ENCODE peak calls at places on chromosomes 6 and 20, in eight cellular contexts. K is astrocyte, F is Peyer's patch, X is AG04450, E is psoas muscle, L is uterus, U is body of pancreas, C is SJSA1. P is an unnamed sample.

GRCh38 chr6:125759184-125759902 is 9.9 kb downstream of the HEY2 start:
- DNase-seq in K (no peak), F (no peak), X (no peak), E (no peak), L (no peak), U (no peak), C (no peak), P (no peak)

GRCh38 chr6:32190054-32190945 is at the start of gene PBX2:
- DNase-seq in K (peak; percentile 84), F (peak; percentile 90), X (peak; percentile 60), E (peak; percentile 95), L (peak; percentile 97), U (peak; percentile 88), C (peak; percentile 81), P (peak; percentile 76)

GRCh38 chr6:125859691-125860210 is 69.0 kb downstream of the NCOA7 start:
- DNase-seq in K (no peak), F (no peak), X (no peak), E (no peak), L (no peak), U (no peak), C (no peak), P (no peak)

GRCh38 chr6:145540741-145541140 is 194.6 kb downstream of the EPM2A start:
- DNase-seq in K (no peak), F (no peak), X (no peak), E (no peak), L (no peak), U (no peak), C (no peak), P (no peak)

GRCh38 chr6:116564921-116565872 is 6.1 kb upstream of the RWDD1 start:
- DNase-seq in K (peak; percentile 33), F (peak; percentile 47), X (no peak), E (peak; percentile 61), L (no peak), U (peak; percentile 15), C (no peak), P (no peak)

GRCh38 chr6:81896561-81896960 is 144.1 kb upstream of the TENT5A start:
- DNase-seq in K (peak; percentile 80), F (no peak), X (no peak), E (no peak), L (no peak), U (no peak), C (peak; percentile 43), P (no peak)

GRCh38 chr6:124901105-124901504 is 61.1 kb upstream of the RNF217 start:
- DNase-seq in K (no peak), F (no peak), X (no peak), E (no peak), L (no peak), U (no peak), C (no peak), P (no peak)

GRCh38 chr20:58498445-58499068 is 16.6 kb downstream of the APCDD1L start:
- DNase-seq in K (no peak), F (no peak), X (no peak), E (no peak), L (no peak), U (no peak), C (no peak), P (no peak)

GRCh38 chr20:36273414-36274247 is 32.5 kb upstream of the DLGAP4 start:
- DNase-seq in K (no peak), F (no peak), X (no peak), E (peak; percentile 27), L (no peak), U (no peak), C (no peak), P (no peak)

GRCh38 chr6:125789576-125790402 is 971 bp upstream of the NCOA7 start:
- DNase-seq in K (peak; percentile 32), F (peak; percentile 72), X (no peak), E (peak; percentile 80), L (peak; percentile 65), U (peak; percentile 44), C (no peak), P (peak; percentile 67)

GRCh38 chr20:5161536-5162164 is 34.8 kb downstream of the CDS2 start:
- DNase-seq in K (no peak), F (no peak), X (no peak), E (no peak), L (no peak), U (no peak), C (no peak), P (no peak)

GRCh38 chr6:49918787-49919186 is 45.2 kb downstream of the DEFB114 start:
- DNase-seq in K (no peak), F (no peak), X (no peak), E (no peak), L (no peak), U (no peak), C (no peak), P (no peak)

GRCh38 chr6:31826793-31827285 is 699 bp upstream of the HSPA1B start:
- DNase-seq in K (peak; percentile 81), F (peak; percentile 87), X (no peak), E (peak; percentile 93), L (peak; percentile 95), U (peak; percentile 86), C (no peak), P (no peak)

GRCh38 chr20:56395166-56395565 is 2.7 kb downstream of the CSTF1 start:
- DNase-seq in K (no peak), F (no peak), X (no peak), E (no peak), L (no peak), U (no peak), C (no peak), P (no peak)

GRCh38 chr6:26044140-26045045 is 42.8 kb upstream of the HFE start:
- DNase-seq in K (no peak), F (peak; percentile 68), X (no peak), E (peak; percentile 77), L (no peak), U (peak; percentile 79), C (no peak), P (peak; percentile 60)

GRCh38 chr20:19885576-19885956 is 127.5 kb downstream of the RIN2 start:
- DNase-seq in K (no peak), F (no peak), X (no peak), E (no peak), L (no peak), U (no peak), C (no peak), P (no peak)

GRCh38 chr20:19888269-19888669 is 128.9 kb upstream of the NAA20 start:
- DNase-seq in K (no peak), F (peak; percentile 59), X (no peak), E (peak; percentile 60), L (peak; percentile 21), U (no peak), C (no peak), P (no peak)

GRCh38 chr20:19887566-19888268 is 129.4 kb upstream of the NAA20 start:
- DNase-seq in K (peak; percentile 62), F (no peak), X (no peak), E (no peak), L (no peak), U (no peak), C (no peak), P (no peak)

GRCh38 chr20:19886666-19887288 is 128.7 kb downstream of the RIN2 start:
- DNase-seq in K (no peak), F (peak; percentile 58), X (no peak), E (no peak), L (no peak), U (no peak), C (no peak), P (no peak)

DNA sequence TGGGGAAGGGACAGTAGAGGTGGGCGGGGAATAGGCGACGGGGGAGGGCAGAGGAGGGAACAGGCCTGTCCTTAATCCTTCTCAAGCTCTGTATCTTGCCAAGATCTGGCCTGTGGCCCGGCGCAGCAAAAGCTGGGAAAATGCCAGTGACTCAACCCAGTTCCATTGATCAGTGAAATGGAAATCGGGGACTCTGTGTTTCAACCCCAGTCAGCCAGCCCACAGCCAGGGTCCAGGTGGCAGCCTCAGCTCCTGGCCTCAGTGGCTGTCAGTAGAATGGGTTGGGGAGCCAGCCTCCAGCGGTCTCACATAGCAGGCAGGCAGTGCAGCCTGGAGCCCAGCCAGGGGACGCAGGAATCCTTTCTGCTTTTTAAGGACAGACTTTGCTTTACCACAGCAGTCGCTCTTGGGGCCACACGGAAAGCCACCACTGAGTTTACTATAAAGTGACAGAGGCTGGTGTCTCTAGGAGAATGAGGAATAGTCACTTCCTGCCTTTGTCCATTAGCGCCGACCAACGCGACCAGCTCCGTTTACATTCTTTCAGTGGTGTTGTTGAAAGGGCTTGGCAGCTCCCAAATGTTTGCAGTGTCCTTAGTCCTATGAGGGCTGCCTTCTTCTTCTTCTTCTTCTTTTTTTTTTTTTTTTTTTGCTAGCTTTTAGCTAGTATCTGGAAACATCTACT is 128.1 kb downstream of the RIN2 start:
- DNase-seq in K (peak; percentile 47), F (peak; percentile 86), X (no peak), E (peak; percentile 74), L (peak; percentile 33), U (peak; percentile 32), C (peak; percentile 80), P (no peak)
- H3K4me3 ChIP-seq in K (peak overlapping the region; percentile 7), F (peak overlapping the region; percentile 18), X (peak overlapping the region; percentile 61), E (peak overlapping the region; percentile 55), L (no peak overlapping the region), U (no peak overlapping the region), C (peak overlapping the region; percentile 6), P (no peak overlapping the region)

DNA sequence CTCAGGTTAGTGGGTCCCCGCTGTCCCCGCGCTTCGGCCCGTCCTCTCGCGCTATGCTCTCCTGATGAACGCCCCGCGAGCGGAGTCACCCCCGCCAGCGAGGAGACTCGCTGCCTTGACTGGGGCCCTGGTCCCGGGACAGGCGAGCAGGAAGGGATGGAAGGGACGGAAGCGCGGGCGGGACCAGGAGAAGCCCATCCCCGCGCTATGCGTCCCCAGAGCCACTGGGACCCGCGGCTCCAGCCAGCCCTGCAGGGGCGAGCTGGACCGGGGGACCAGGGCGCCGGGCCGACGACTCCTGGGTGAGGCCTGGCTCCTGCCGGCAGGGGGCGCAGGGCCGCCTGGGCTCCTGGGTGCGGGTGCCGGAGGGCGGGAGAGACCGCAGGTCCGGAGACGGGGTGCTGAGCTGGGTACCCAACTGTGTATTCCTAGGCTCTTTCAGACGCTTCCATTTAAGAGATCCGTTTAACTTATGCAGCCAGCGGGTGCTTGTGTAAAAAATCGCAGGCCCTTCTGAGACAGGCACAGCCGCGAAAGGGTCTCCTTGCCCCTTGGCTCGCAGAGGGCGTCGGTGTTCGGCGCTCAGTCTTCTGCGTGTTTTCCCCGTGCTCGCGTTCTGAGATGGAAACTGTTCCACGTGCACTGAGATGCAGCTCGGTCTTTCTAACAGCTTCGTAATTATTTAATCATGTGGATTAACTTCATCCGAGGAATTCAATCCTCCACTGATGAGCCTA is 580 bp upstream of the SYCP2 start:
- DNase-seq in K (peak; percentile 26), F (peak; percentile 88), X (no peak), E (peak; percentile 89), L (peak; percentile 74), U (peak; percentile 84), C (peak; percentile 73), P (peak; percentile 76)
- H3K27ac ChIP-seq in K (no peak overlapping the region), F (peak overlapping the region; percentile 66), X (no peak overlapping the region), E (peak overlapping the region; percentile 70), L (peak overlapping the region; percentile 81), U (peak overlapping the region; percentile 47), C (no peak overlapping the region), P (peak overlapping the region; percentile 54)

DNA sequence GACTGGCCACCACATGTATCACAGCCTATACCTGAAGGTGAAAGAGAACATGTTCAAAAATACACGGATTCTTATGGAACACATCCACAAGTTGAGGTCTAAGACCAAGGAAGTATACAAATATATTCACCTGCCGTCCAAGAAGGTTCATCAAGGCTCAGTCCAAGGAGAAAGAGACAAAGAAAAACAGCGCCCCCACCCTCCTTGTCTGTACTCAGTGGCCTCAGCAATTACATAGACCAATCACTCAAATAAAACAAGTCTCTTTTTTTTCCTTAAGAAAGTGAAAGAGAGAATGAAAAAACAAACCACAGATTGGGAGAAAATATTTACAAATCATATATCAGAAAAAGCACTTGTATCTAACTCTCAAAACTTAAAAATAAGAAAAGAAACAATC is 19.5 kb downstream of the CPXM1 start:
- DNase-seq in K (no peak), F (no peak), X (no peak), E (no peak), L (no peak), U (no peak), C (no peak), P (no peak)
- H3K4me3 ChIP-seq in K (no peak overlapping the region), F (no peak overlapping the region), X (no peak overlapping the region), E (no peak overlapping the region), L (no peak overlapping the region), U (no peak overlapping the region), C (no peak overlapping the region), P (no peak overlapping the region)

GRCh38 chr20:45358282-45359068 is 4.5 kb upstream of the SYS1 start:
- DNase-seq in K (peak; percentile 73), F (no peak), X (no peak), E (peak; percentile 88), L (peak; percentile 94), U (peak; percentile 54), C (peak; percentile 72), P (no peak)
- H3K27ac ChIP-seq in K (peak overlapping the region; percentile 59), F (peak overlapping the region; percentile 80), X (peak overlapping the region; percentile 57), E (peak overlapping the region; percentile 90), L (peak overlapping the region; percentile 81), U (peak overlapping the region; percentile 46), C (peak overlapping the region; percentile 73), P (no peak overlapping the region)

P was measured in CD4-positive, alpha-beta memory T cell.